ENCODE peak calls at places on chromosome 22, in six cellular contexts. Z is BJ; A is uterus; Y is cardiac muscle cell; B is CD4-positive, CD25-positive, alpha-beta regulatory T cell; K is left ventricle myocardium inferior. T is an unnamed sample.

GRCh38 chr22:26852176-26852575 is 194.8 kb downstream of the MIAT start:
- DNase-seq in Z (no peak), A (no peak), Y (no peak), B (no peak), K (no peak), T (peak; percentile 48)

GRCh38 chr22:49847751-49848689 is 5.6 kb upstream of the ZBED4 start:
- DNase-seq in Z (no peak), A (no peak), Y (no peak), B (no peak), K (peak; percentile 35), T (no peak)

GRCh38 chr22:44196241-44196640 is 15.5 kb downstream of the PARVG start:
- DNase-seq in Z (no peak), A (no peak), Y (no peak), B (no peak), K (no peak), T (no peak)

GRCh38 chr22:48758021-48758561 is 1069.6 kb downstream of the BRD1 start:
- DNase-seq in Z (no peak), A (no peak), Y (no peak), B (no peak), K (no peak), T (no peak)

GRCh38 chr22:26890870-26891269 is 233.5 kb downstream of the MIAT start:
- DNase-seq in Z (no peak), A (no peak), Y (no peak), B (no peak), K (no peak), T (no peak)

GRCh38 chr22:27973851-27974250 is 54.8 kb upstream of the PITPNB start:
- DNase-seq in Z (no peak), A (no peak), Y (no peak), B (no peak), K (no peak), T (no peak)

GRCh38 chr22:28442264-28442950 is 237.2 kb downstream of the TTC28 start:
- DNase-seq in Z (no peak), A (peak; percentile 75), Y (peak; percentile 89), B (peak; percentile 82), K (peak; percentile 81), T (peak; percentile 74)

GRCh38 chr22:24875862-24876506 is 70.0 kb downstream of the SGSM1 start:
- DNase-seq in Z (no peak), A (no peak), Y (peak; percentile 46), B (peak; percentile 8), K (no peak), T (no peak)

GRCh38 chr22:37075822-37076433 is 24.4 kb downstream of the KCTD17 start:
- DNase-seq in Z (no peak), A (no peak), Y (no peak), B (no peak), K (no peak), T (no peak)

GRCh38 chr22:27238935-27239510 is 562.5 kb downstream of the MN1 start:
- DNase-seq in Z (peak; percentile 68), A (peak; percentile 94), Y (peak; percentile 100), B (no peak), K (peak; percentile 89), T (no peak)

GRCh38 chr22:37045958-37046357 is 5.6 kb upstream of the KCTD17 start:
- DNase-seq in Z (no peak), A (no peak), Y (peak; percentile 72), B (peak; percentile 45), K (no peak), T (peak; percentile 35)

DNA sequence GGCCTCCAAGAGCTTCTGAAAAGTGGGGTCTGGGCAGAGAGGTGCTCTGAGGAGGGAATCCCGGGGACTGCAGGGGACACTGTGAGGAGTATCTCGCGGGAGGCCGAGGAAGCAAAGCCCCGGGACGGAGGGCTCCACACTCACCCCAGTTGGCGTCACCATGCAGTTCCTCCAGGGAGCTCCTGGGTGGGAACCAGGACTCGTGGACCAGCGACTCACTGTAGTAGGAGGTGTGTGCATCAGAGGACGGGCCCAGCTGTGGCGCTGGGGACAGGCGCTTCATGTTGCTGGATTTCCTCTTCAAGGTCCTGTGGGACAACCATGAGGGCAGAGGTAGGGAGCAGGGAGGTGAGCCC is 4.8 kb downstream of the SUN2 start:
- DNase-seq in Z (no peak), A (no peak), Y (no peak), B (no peak), K (no peak), T (no peak)
- H3K4me3 ChIP-seq in Z (no peak overlapping the region), A (no peak overlapping the region), Y (no peak overlapping the region), B (peak overlapping the region; percentile 71), K (no peak overlapping the region), T (no peak overlapping the region)

GRCh38 chr22:43173566-43173965 is 13.4 kb downstream of the TTLL12 start:
- DNase-seq in Z (no peak), A (no peak), Y (no peak), B (no peak), K (no peak), T (no peak)
- H3K36me3 ChIP-seq in Z (peaks cover 24% of the 10 kb centered on the region), A (no peaks in the 10 kb centered on the region), Y (peaks cover 8% of the 10 kb centered on the region), B (peaks cover 14% of the 10 kb centered on the region), K (peaks cover 65% of the 10 kb centered on the region), T (peaks cover 89% of the 10 kb centered on the region)

GRCh38 chr22:22450343-22450839 is 58.2 kb downstream of the ZNF280B start:
- DNase-seq in Z (no peak), A (no peak), Y (no peak), B (no peak), K (no peak), T (no peak)
- H3K27me3 ChIP-seq in Z (no peaks in the 10 kb centered on the region), A (no peaks in the 10 kb centered on the region), Y (no peaks in the 10 kb centered on the region), B (peaks cover 6% of the 10 kb centered on the region), K (peaks cover 94% of the 10 kb centered on the region), T (no peaks in the 10 kb centered on the region)

DNA sequence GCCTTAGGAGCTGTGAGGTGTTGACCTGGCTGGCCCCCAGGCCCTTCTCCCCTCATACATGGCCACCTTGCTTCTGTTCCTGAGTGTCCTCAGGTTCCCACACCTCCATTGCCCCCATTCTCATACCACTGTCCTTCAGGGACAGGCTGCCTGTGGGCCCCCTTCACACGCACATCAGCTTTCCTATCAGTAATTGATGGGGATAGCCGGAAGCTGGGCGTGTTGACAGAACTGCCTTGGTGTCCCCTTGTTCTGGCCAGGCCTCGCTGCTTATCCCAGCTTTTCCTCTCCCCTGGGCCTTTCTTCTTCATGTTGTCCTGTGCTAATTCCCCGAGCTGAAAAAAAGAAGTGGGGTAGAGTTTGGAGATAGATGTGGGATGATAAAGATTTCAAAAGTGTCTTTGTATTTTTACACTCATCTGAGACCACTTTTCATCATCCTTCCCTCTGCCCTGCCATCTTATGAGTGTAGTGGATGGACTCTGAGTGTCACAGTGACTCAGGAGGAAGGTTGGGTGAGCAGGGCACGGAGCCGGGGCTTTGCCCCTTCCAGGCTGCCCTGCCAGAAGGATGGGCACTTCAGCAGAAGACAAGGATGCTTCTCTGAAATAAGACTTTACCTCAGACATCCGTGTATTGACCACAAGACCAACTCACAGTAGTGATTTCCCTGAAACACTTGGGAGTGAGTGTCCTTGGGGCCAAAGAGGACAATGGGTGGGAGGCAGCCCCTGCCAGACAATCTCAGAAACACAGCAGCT is 42.8 kb downstream of the MED15 start:
- DNase-seq in Z (no peak), A (peak; percentile 14), Y (no peak), B (no peak), K (no peak), T (no peak)
- H3K4me3 ChIP-seq in Z (no peak overlapping the region), A (peak overlapping the region; percentile 15), Y (no peak overlapping the region), B (peak overlapping the region; percentile 87), K (peak overlapping the region; percentile 27), T (no peak overlapping the region)

DNA sequence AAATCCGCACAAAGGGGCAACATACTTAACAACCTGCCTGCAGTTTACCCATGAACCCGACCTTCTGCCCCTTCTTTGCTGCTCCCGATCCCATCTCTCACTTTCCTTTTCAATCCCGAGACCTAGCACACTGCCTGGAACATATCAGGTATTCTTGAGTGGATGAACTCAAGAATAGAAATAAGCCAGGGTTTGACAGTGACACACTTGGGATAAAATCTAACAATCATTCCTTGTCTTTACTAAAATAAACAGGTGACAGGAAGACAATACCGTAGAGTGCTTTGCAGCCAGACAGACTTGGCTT is 954 bp downstream of the UFD1 start:
- DNase-seq in Z (no peak), A (no peak), Y (no peak), B (no peak), K (no peak), T (no peak)
- H3K36me3 ChIP-seq in Z (peaks cover 6% of the 10 kb centered on the region), A (no peaks in the 10 kb centered on the region), Y (no peaks in the 10 kb centered on the region), B (peaks cover 24% of the 10 kb centered on the region), K (peaks cover 27% of the 10 kb centered on the region), T (peaks cover 49% of the 10 kb centered on the region)

GRCh38 chr22:22657712-22658111 is 13.3 kb downstream of the GGTLC2 start:
- DNase-seq in Z (no peak), A (no peak), Y (no peak), B (no peak), K (no peak), T (no peak)
- H3K27me3 ChIP-seq in Z (no peaks in the 10 kb centered on the region), A (no peaks in the 10 kb centered on the region), Y (no peaks in the 10 kb centered on the region), B (no peaks in the 10 kb centered on the region), K (peaks cover 42% of the 10 kb centered on the region), T (peaks cover 3% of the 10 kb centered on the region)

DNA sequence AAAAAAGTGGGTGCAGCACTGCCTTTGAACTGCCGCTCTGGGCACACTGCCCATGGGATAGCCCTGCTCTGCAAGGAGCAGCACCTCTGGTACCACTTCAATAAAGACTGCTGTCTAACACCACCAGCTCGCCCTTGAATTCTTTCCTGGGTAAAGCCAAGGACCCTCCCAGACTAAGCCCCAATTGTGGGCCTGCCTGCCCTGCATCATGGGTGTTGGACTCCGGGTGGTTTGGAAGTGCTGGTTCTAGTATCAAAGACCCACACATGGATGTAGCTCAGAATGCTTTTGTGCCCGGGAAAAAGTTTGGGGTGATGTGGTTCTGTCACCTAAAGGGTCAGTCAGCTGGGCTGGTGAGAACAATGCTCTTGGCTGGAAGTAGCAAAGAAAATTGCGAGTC is 444.4 kb downstream of the TBC1D22A start:
- DNase-seq in Z (no peak), A (no peak), Y (no peak), B (no peak), K (no peak), T (no peak)
- H3K4me3 ChIP-seq in Z (no peak overlapping the region), A (no peak overlapping the region), Y (no peak overlapping the region), B (no peak overlapping the region), K (no peak overlapping the region), T (no peak overlapping the region)

GRCh38 chr22:46102159-46102558 is 48.2 kb upstream of the PPARA start:
- DNase-seq in Z (no peak), A (no peak), Y (no peak), B (no peak), K (no peak), T (no peak)
- H3K36me3 ChIP-seq in Z (peaks cover 76% of the 10 kb centered on the region), A (no peaks in the 10 kb centered on the region), Y (no peaks in the 10 kb centered on the region), B (peaks cover 7% of the 10 kb centered on the region), K (peaks cover 77% of the 10 kb centered on the region), T (peaks cover 64% of the 10 kb centered on the region)

T was measured in HAP-1.